ENCODE peak calls at places on chromosomes 12 and 14, in ten cellular contexts. One of them, this sample, is unnamed.

GRCh38 chr12:50296554-50296953 is 13.2 kb upstream of the LIMA1 start:
- DNase-seq in SK-N-SH: no peak
- DNase-seq in mammary epithelial cell: no peak
- DNase-seq in germinal center: no peak
- DNase-seq in stimulated activated CD4-positive, alpha-beta T cell treated with anti-CD3 and anti-CD28 coated beads, TNF-alpha, amount 100 ng/mL, for 24 hours: no peak
- DNase-seq in head of caudate nucleus: no peak
- DNase-seq in NCI-H446: no peak
- DNase-seq in nucleus accumbens: no peak
- DNase-seq in heart right ventricle: no peak
- DNase-seq in GM04503: no peak
- DNase-seq in this sample: no peak

GRCh38 chr14:100417466-100417865 is 94.3 kb downstream of the SLC25A47 start:
- DNase-seq in SK-N-SH: peak
- DNase-seq in mammary epithelial cell: peak
- DNase-seq in germinal center: no peak
- DNase-seq in stimulated activated CD4-positive, alpha-beta T cell treated with anti-CD3 and anti-CD28 coated beads, TNF-alpha, amount 100 ng/mL, for 24 hours: no peak
- DNase-seq in head of caudate nucleus: peak
- DNase-seq in NCI-H446: peak
- DNase-seq in nucleus accumbens: peak
- DNase-seq in heart right ventricle: peak
- DNase-seq in GM04503: peak
- DNase-seq in this sample: peak

GRCh38 chr12:76020281-76020680 is 11.3 kb downstream of the PHLDA1 start:
- DNase-seq in SK-N-SH: no peak
- DNase-seq in mammary epithelial cell: peak
- DNase-seq in germinal center: no peak
- DNase-seq in stimulated activated CD4-positive, alpha-beta T cell treated with anti-CD3 and anti-CD28 coated beads, TNF-alpha, amount 100 ng/mL, for 24 hours: peak
- DNase-seq in head of caudate nucleus: no peak
- DNase-seq in NCI-H446: no peak
- DNase-seq in nucleus accumbens: no peak
- DNase-seq in heart right ventricle: no peak
- DNase-seq in GM04503: peak
- DNase-seq in this sample: no peak

GRCh38 chr14:88281447-88281846 is 41.6 kb downstream of the KCNK10 start:
- DNase-seq in SK-N-SH: no peak
- DNase-seq in mammary epithelial cell: no peak
- DNase-seq in germinal center: no peak
- DNase-seq in stimulated activated CD4-positive, alpha-beta T cell treated with anti-CD3 and anti-CD28 coated beads, TNF-alpha, amount 100 ng/mL, for 24 hours: no peak
- DNase-seq in head of caudate nucleus: no peak
- DNase-seq in NCI-H446: no peak
- DNase-seq in nucleus accumbens: no peak
- DNase-seq in heart right ventricle: no peak
- DNase-seq in GM04503: no peak
- DNase-seq in this sample: no peak

GRCh38 chr12:120851939-120852338 is 52.2 kb downstream of the SPPL3 start:
- DNase-seq in SK-N-SH: no peak
- DNase-seq in mammary epithelial cell: no peak
- DNase-seq in germinal center: no peak
- DNase-seq in stimulated activated CD4-positive, alpha-beta T cell treated with anti-CD3 and anti-CD28 coated beads, TNF-alpha, amount 100 ng/mL, for 24 hours: no peak
- DNase-seq in head of caudate nucleus: no peak
- DNase-seq in NCI-H446: no peak
- DNase-seq in nucleus accumbens: no peak
- DNase-seq in heart right ventricle: no peak
- DNase-seq in GM04503: no peak
- DNase-seq in this sample: no peak

GRCh38 chr12:130494736-130495135 is 157.0 kb downstream of the PIWIL1 start:
- DNase-seq in SK-N-SH: no peak
- DNase-seq in mammary epithelial cell: no peak
- DNase-seq in germinal center: no peak
- DNase-seq in stimulated activated CD4-positive, alpha-beta T cell treated with anti-CD3 and anti-CD28 coated beads, TNF-alpha, amount 100 ng/mL, for 24 hours: no peak
- DNase-seq in head of caudate nucleus: no peak
- DNase-seq in NCI-H446: no peak
- DNase-seq in nucleus accumbens: no peak
- DNase-seq in heart right ventricle: no peak
- DNase-seq in GM04503: no peak
- DNase-seq in this sample: no peak

GRCh38 chr12:19439059-19440018 is at the start of gene AEBP2:
- DNase-seq in SK-N-SH: peak
- DNase-seq in mammary epithelial cell: peak
- DNase-seq in germinal center: peak
- DNase-seq in stimulated activated CD4-positive, alpha-beta T cell treated with anti-CD3 and anti-CD28 coated beads, TNF-alpha, amount 100 ng/mL, for 24 hours: peak
- DNase-seq in head of caudate nucleus: peak
- DNase-seq in NCI-H446: peak
- DNase-seq in nucleus accumbens: peak
- DNase-seq in heart right ventricle: peak
- DNase-seq in GM04503: peak
- DNase-seq in this sample: peak

GRCh38 chr12:96047151-96047620 is 11.8 kb upstream of the LTA4H start:
- DNase-seq in SK-N-SH: no peak
- DNase-seq in mammary epithelial cell: peak
- DNase-seq in germinal center: no peak
- DNase-seq in stimulated activated CD4-positive, alpha-beta T cell treated with anti-CD3 and anti-CD28 coated beads, TNF-alpha, amount 100 ng/mL, for 24 hours: no peak
- DNase-seq in head of caudate nucleus: no peak
- DNase-seq in NCI-H446: no peak
- DNase-seq in nucleus accumbens: no peak
- DNase-seq in heart right ventricle: no peak
- DNase-seq in GM04503: no peak
- DNase-seq in this sample: no peak

GRCh38 chr14:35155962-35156361 is 33.6 kb downstream of the PRORP start:
- DNase-seq in SK-N-SH: peak
- DNase-seq in mammary epithelial cell: peak
- DNase-seq in germinal center: peak
- DNase-seq in stimulated activated CD4-positive, alpha-beta T cell treated with anti-CD3 and anti-CD28 coated beads, TNF-alpha, amount 100 ng/mL, for 24 hours: no peak
- DNase-seq in head of caudate nucleus: no peak
- DNase-seq in NCI-H446: no peak
- DNase-seq in nucleus accumbens: no peak
- DNase-seq in heart right ventricle: no peak
- DNase-seq in GM04503: no peak
- DNase-seq in this sample: no peak

GRCh38 chr14:35299708-35300107 is 7.5 kb downstream of the PSMA6 start:
- DNase-seq in SK-N-SH: no peak
- DNase-seq in mammary epithelial cell: no peak
- DNase-seq in germinal center: no peak
- DNase-seq in stimulated activated CD4-positive, alpha-beta T cell treated with anti-CD3 and anti-CD28 coated beads, TNF-alpha, amount 100 ng/mL, for 24 hours: no peak
- DNase-seq in head of caudate nucleus: no peak
- DNase-seq in NCI-H446: no peak
- DNase-seq in nucleus accumbens: no peak
- DNase-seq in heart right ventricle: no peak
- DNase-seq in GM04503: no peak
- DNase-seq in this sample: no peak

GRCh38 chr12:30548203-30548602 is 147.5 kb downstream of the IPO8 start:
- DNase-seq in SK-N-SH: no peak
- DNase-seq in mammary epithelial cell: no peak
- DNase-seq in germinal center: no peak
- DNase-seq in stimulated activated CD4-positive, alpha-beta T cell treated with anti-CD3 and anti-CD28 coated beads, TNF-alpha, amount 100 ng/mL, for 24 hours: no peak
- DNase-seq in head of caudate nucleus: no peak
- DNase-seq in NCI-H446: no peak
- DNase-seq in nucleus accumbens: no peak
- DNase-seq in heart right ventricle: no peak
- DNase-seq in GM04503: no peak
- DNase-seq in this sample: no peak

GRCh38 chr14:31205681-31206535 is 1.7 kb downstream of the HECTD1 start:
- DNase-seq in SK-N-SH: peak
- DNase-seq in mammary epithelial cell: peak
- DNase-seq in germinal center: no peak
- DNase-seq in stimulated activated CD4-positive, alpha-beta T cell treated with anti-CD3 and anti-CD28 coated beads, TNF-alpha, amount 100 ng/mL, for 24 hours: no peak
- DNase-seq in head of caudate nucleus: no peak
- DNase-seq in NCI-H446: no peak
- DNase-seq in nucleus accumbens: no peak
- DNase-seq in heart right ventricle: no peak
- DNase-seq in GM04503: peak
- DNase-seq in this sample: no peak

GRCh38 chr12:127811988-127812387 is 455.0 kb upstream of the TMEM132C start:
- DNase-seq in SK-N-SH: no peak
- DNase-seq in mammary epithelial cell: no peak
- DNase-seq in germinal center: no peak
- DNase-seq in stimulated activated CD4-positive, alpha-beta T cell treated with anti-CD3 and anti-CD28 coated beads, TNF-alpha, amount 100 ng/mL, for 24 hours: no peak
- DNase-seq in head of caudate nucleus: peak
- DNase-seq in NCI-H446: no peak
- DNase-seq in nucleus accumbens: peak
- DNase-seq in heart right ventricle: peak
- DNase-seq in GM04503: peak
- DNase-seq in this sample: no peak

GRCh38 chr12:3321881-3322280 is 169.1 kb upstream of the PRMT8 start:
- DNase-seq in SK-N-SH: no peak
- DNase-seq in mammary epithelial cell: no peak
- DNase-seq in germinal center: no peak
- DNase-seq in stimulated activated CD4-positive, alpha-beta T cell treated with anti-CD3 and anti-CD28 coated beads, TNF-alpha, amount 100 ng/mL, for 24 hours: no peak
- DNase-seq in head of caudate nucleus: no peak
- DNase-seq in NCI-H446: no peak
- DNase-seq in nucleus accumbens: no peak
- DNase-seq in heart right ventricle: no peak
- DNase-seq in GM04503: no peak
- DNase-seq in this sample: no peak

GRCh38 chr14:72104011-72104613 is 171.9 kb downstream of the RGS6 start:
- DNase-seq in SK-N-SH: peak
- DNase-seq in mammary epithelial cell: no peak
- DNase-seq in germinal center: peak
- DNase-seq in stimulated activated CD4-positive, alpha-beta T cell treated with anti-CD3 and anti-CD28 coated beads, TNF-alpha, amount 100 ng/mL, for 24 hours: peak
- DNase-seq in head of caudate nucleus: no peak
- DNase-seq in NCI-H446: peak
- DNase-seq in nucleus accumbens: no peak
- DNase-seq in heart right ventricle: no peak
- DNase-seq in GM04503: no peak
- DNase-seq in this sample: no peak

GRCh38 chr14:31388687-31389413 is 31.5 kb downstream of the HEATR5A start:
- DNase-seq in SK-N-SH: no peak
- DNase-seq in mammary epithelial cell: no peak
- DNase-seq in germinal center: no peak
- DNase-seq in stimulated activated CD4-positive, alpha-beta T cell treated with anti-CD3 and anti-CD28 coated beads, TNF-alpha, amount 100 ng/mL, for 24 hours: no peak
- DNase-seq in head of caudate nucleus: no peak
- DNase-seq in NCI-H446: no peak
- DNase-seq in nucleus accumbens: peak
- DNase-seq in heart right ventricle: no peak
- DNase-seq in GM04503: no peak
- DNase-seq in this sample: no peak

GRCh38 chr14:98808494-98809407 is 463.2 kb downstream of the BCL11B start:
- DNase-seq in SK-N-SH: no peak
- DNase-seq in mammary epithelial cell: peak
- DNase-seq in germinal center: no peak
- DNase-seq in stimulated activated CD4-positive, alpha-beta T cell treated with anti-CD3 and anti-CD28 coated beads, TNF-alpha, amount 100 ng/mL, for 24 hours: no peak
- DNase-seq in head of caudate nucleus: no peak
- DNase-seq in NCI-H446: no peak
- DNase-seq in nucleus accumbens: no peak
- DNase-seq in heart right ventricle: no peak
- DNase-seq in GM04503: no peak
- DNase-seq in this sample: no peak

GRCh38 chr14:103539056-103539825 is 10.2 kb downstream of the TRMT61A start:
- DNase-seq in SK-N-SH: no peak
- DNase-seq in mammary epithelial cell: no peak
- DNase-seq in germinal center: no peak
- DNase-seq in stimulated activated CD4-positive, alpha-beta T cell treated with anti-CD3 and anti-CD28 coated beads, TNF-alpha, amount 100 ng/mL, for 24 hours: no peak
- DNase-seq in head of caudate nucleus: no peak
- DNase-seq in NCI-H446: no peak
- DNase-seq in nucleus accumbens: no peak
- DNase-seq in heart right ventricle: no peak
- DNase-seq in GM04503: no peak
- DNase-seq in this sample: no peak

GRCh38 chr12:72289633-72290032 is 17.5 kb downstream of the TRHDE start:
- DNase-seq in SK-N-SH: no peak
- DNase-seq in mammary epithelial cell: no peak
- DNase-seq in germinal center: no peak
- DNase-seq in stimulated activated CD4-positive, alpha-beta T cell treated with anti-CD3 and anti-CD28 coated beads, TNF-alpha, amount 100 ng/mL, for 24 hours: no peak
- DNase-seq in head of caudate nucleus: no peak
- DNase-seq in NCI-H446: no peak
- DNase-seq in nucleus accumbens: no peak
- DNase-seq in heart right ventricle: no peak
- DNase-seq in GM04503: no peak
- DNase-seq in this sample: no peak

GRCh38 chr12:46585854-46586621 is 213.5 kb upstream of the SLC38A2 start:
- DNase-seq in SK-N-SH: no peak
- DNase-seq in mammary epithelial cell: peak
- DNase-seq in germinal center: no peak
- DNase-seq in stimulated activated CD4-positive, alpha-beta T cell treated with anti-CD3 and anti-CD28 coated beads, TNF-alpha, amount 100 ng/mL, for 24 hours: no peak
- DNase-seq in head of caudate nucleus: no peak
- DNase-seq in NCI-H446: no peak
- DNase-seq in nucleus accumbens: no peak
- DNase-seq in heart right ventricle: no peak
- DNase-seq in GM04503: no peak
- DNase-seq in this sample: no peak

GRCh38 chr12:20561886-20562285 is 133.2 kb upstream of the SLCO1C1 start:
- DNase-seq in SK-N-SH: no peak
- DNase-seq in mammary epithelial cell: no peak
- DNase-seq in germinal center: no peak
- DNase-seq in stimulated activated CD4-positive, alpha-beta T cell treated with anti-CD3 and anti-CD28 coated beads, TNF-alpha, amount 100 ng/mL, for 24 hours: no peak
- DNase-seq in head of caudate nucleus: no peak
- DNase-seq in NCI-H446: no peak
- DNase-seq in nucleus accumbens: no peak
- DNase-seq in heart right ventricle: no peak
- DNase-seq in GM04503: no peak
- DNase-seq in this sample: no peak

GRCh38 chr12:34033628-34034296 is 11.5 kb downstream of the ALG10 start:
- DNase-seq in SK-N-SH: peak
- DNase-seq in mammary epithelial cell: no peak
- DNase-seq in germinal center: peak
- DNase-seq in stimulated activated CD4-positive, alpha-beta T cell treated with anti-CD3 and anti-CD28 coated beads, TNF-alpha, amount 100 ng/mL, for 24 hours: no peak
- DNase-seq in head of caudate nucleus: no peak
- DNase-seq in NCI-H446: peak
- DNase-seq in nucleus accumbens: no peak
- DNase-seq in heart right ventricle: no peak
- DNase-seq in GM04503: no peak
- DNase-seq in this sample: no peak

This sample was measured in right atrium auricular region.